ENCODE peak calls at places on chromosomes 2 and 18, in six cellular contexts. B is ovary, I is stomach, M is K562, G is transverse colon, Q is tibial nerve. R is an unnamed sample.

GRCh38 chr2:149329470-149330126 is 789 bp upstream of the LYPD6 start:
- DNase-seq in M (no peak), I (peak; percentile 53), G (peak; percentile 59), B (peak; percentile 44), Q (no peak), R (peak; percentile 66)

GRCh38 chr2:170020777-170021176 is 157.2 kb upstream of the MYO3B start:
- DNase-seq in G (no peak), I (no peak), M (peak; percentile 37), B (no peak), Q (no peak), R (no peak)

GRCh38 chr2:241376808-241377207 is 20.7 kb downstream of the FARP2 start:
- DNase-seq in B (no peak), G (no peak), Q (no peak), M (no peak), I (no peak), R (no peak)

GRCh38 chr2:232420073-232420454 is 13.4 kb downstream of the ALPG start:
- DNase-seq in B (no peak), I (no peak), Q (no peak), M (no peak), G (no peak), R (peak; percentile 25)

GRCh38 chr2:100812141-100812540 is 7.8 kb upstream of the NPAS2 start:
- DNase-seq in Q (no peak), B (no peak), M (no peak), G (no peak), I (no peak), R (no peak)

GRCh38 chr2:217160103-217160502 is 300.2 kb upstream of the TNP1 start:
- DNase-seq in M (no peak), I (no peak), Q (no peak), B (no peak), G (no peak), R (no peak)

GRCh38 chr18:39870586-39870985 is 2084.4 kb upstream of the PIK3C3 start:
- DNase-seq in B (no peak), M (no peak), Q (no peak), G (no peak), I (no peak), R (no peak)

GRCh38 chr18:26543368-26543767 is 5.0 kb downstream of the KCTD1 start:
- DNase-seq in B (no peak), Q (no peak), I (no peak), M (no peak), G (no peak), R (no peak)

GRCh38 chr2:33111002-33111446 is 164.3 kb downstream of the LTBP1 start:
- DNase-seq in I (no peak), G (no peak), Q (no peak), M (no peak), B (no peak), R (no peak)

GRCh38 chr2:76953733-76954347 is 568.3 kb downstream of the LRRTM4 start:
- DNase-seq in M (peak; percentile 7), I (no peak), Q (no peak), B (no peak), G (peak; percentile 10), R (no peak)

GRCh38 chr2:229901819-229902218 is 20.0 kb downstream of the TRIP12 start:
- DNase-seq in Q (no peak), M (peak; percentile 13), I (no peak), G (no peak), B (no peak), R (no peak)

GRCh38 chr2:134527398-134527797 is 191.4 kb downstream of the TMEM163 start:
- DNase-seq in I (no peak), G (no peak), B (no peak), M (no peak), Q (no peak), R (no peak)

GRCh38 chr2:61677942-61678341 is 139.8 kb upstream of the XPO1 start:
- DNase-seq in G (no peak), B (no peak), Q (no peak), I (no peak), M (no peak), R (no peak)

GRCh38 chr2:70716131-70716766 is 51.8 kb downstream of the ADD2 start:
- DNase-seq in Q (no peak), M (no peak), I (no peak), G (no peak), B (no peak), R (peak; percentile 50)

GRCh38 chr2:164992818-164993217 is 37.5 kb upstream of the SLC38A11 start:
- DNase-seq in Q (no peak), B (no peak), I (peak; percentile 61), M (peak; percentile 16), G (peak; percentile 52), R (peak; percentile 74)

GRCh38 chr2:95362486-95362885 is 40.0 kb upstream of the FAHD2A start:
- DNase-seq in B (peak; percentile 15), Q (no peak), M (no peak), G (no peak), I (no peak), R (peak; percentile 32)

GRCh38 chr2:118502106-118502505 is 345.3 kb downstream of the EN1 start:
- DNase-seq in M (no peak), G (no peak), Q (no peak), I (no peak), B (no peak), R (no peak)

GRCh38 chr2:45607701-45608100 is 3.4 kb downstream of the SRBD1 start:
- DNase-seq in G (no peak), Q (no peak), M (peak; percentile 55), B (no peak), I (no peak), R (no peak)

GRCh38 chr2:43653506-43653905 is 16.4 kb downstream of the PLEKHH2 start:
- DNase-seq in B (no peak), M (no peak), Q (no peak), G (no peak), I (no peak), R (no peak)
- H3K27ac ChIP-seq in B (no peak overlapping the region), M (no peak overlapping the region), Q (no peak overlapping the region), G (no peak overlapping the region), I (no peak overlapping the region), R (no peak overlapping the region)

GRCh38 chr18:79887181-79888000 is 64.1 kb downstream of the SLC66A2 start:
- DNase-seq in G (no peak), M (no peak), Q (no peak), I (no peak), B (peak; percentile 24), R (peak; percentile 57)
- H3K9me3 ChIP-seq in G (peaks cover 39% of the 10 kb centered on the region), M (no peaks in the 10 kb centered on the region), Q (no peaks in the 10 kb centered on the region), I (peaks cover 34% of the 10 kb centered on the region), B (no peaks in the 10 kb centered on the region), R (no peaks in the 10 kb centered on the region)

GRCh38 chr2:73043279-73043678 is 28.2 kb downstream of the SFXN5 start:
- DNase-seq in M (no peak), I (no peak), Q (no peak), B (peak; percentile 40), G (no peak), R (no peak)
- TF ChIP-seq EP300 in M (no peak), I (no peak), Q (no peak), B (no peak), G (no peak), R (no peak)

DNA sequence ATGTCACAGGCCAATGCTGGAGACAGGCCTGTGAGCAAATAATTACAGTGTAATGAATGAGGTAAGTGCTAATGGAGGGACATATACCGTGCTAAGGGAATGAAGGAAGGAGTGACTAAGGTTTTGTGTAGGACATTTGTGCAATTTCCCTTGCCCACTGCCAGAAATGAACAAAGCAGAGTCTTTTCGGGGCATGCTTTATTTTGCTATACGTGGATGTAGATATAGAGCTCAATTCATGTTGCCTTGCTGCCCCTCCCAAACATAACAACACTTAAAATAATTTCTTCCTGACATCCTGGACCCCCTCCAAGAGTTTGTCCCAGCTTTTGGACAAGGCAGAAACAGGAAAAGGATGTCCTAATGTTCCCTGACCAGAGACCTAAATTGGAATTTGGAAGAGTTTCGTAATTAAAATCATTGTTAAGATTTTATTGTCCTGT is 23.7 kb upstream of the CD28 start:
- DNase-seq in Q (no peak), M (no peak), B (no peak), G (no peak), I (no peak), R (no peak)
- H3K27ac ChIP-seq in Q (peak overlapping the region; percentile 41), M (no peak overlapping the region), B (no peak overlapping the region), G (peak overlapping the region; percentile 4), I (no peak overlapping the region), R (peak overlapping the region; percentile 26)